ENCODE peak calls at places on chromosomes 13 and 19, in four cellular contexts. One of them, this sample, is unnamed.

GRCh38 chr19:7348587-7349230 is at the start of gene ARHGEF18:
- DNase-seq in heart left ventricle: peak; percentile 30
- DNase-seq in mesendoderm: no peak
- DNase-seq in NCI-H1694: no peak
- DNase-seq in this sample: no peak

GRCh38 chr13:43965446-43965845 is 85.7 kb downstream of the LACC1 start:
- DNase-seq in heart left ventricle: no peak
- DNase-seq in NCI-H1694: no peak
- DNase-seq in mesendoderm: no peak
- DNase-seq in this sample: no peak

GRCh38 chr13:110377178-110378175 is 70.4 kb downstream of the COL4A2 start:
- DNase-seq in mesendoderm: no peak
- DNase-seq in NCI-H1694: no peak
- DNase-seq in heart left ventricle: no peak
- DNase-seq in this sample: no peak

GRCh38 chr19:18464646-18465045 is 26.7 kb upstream of the ISYNA1 start:
- DNase-seq in heart left ventricle: peak; percentile 88
- DNase-seq in NCI-H1694: peak; percentile 65
- DNase-seq in mesendoderm: no peak
- DNase-seq in this sample: no peak

GRCh38 chr19:11475861-11476260 is 5.0 kb downstream of the ELAVL3 start:
- DNase-seq in mesendoderm: no peak
- DNase-seq in NCI-H1694: no peak
- DNase-seq in heart left ventricle: no peak
- DNase-seq in this sample: no peak

GRCh38 chr13:93466502-93467036 is 240.0 kb downstream of the GPC6 start:
- DNase-seq in mesendoderm: no peak
- DNase-seq in heart left ventricle: no peak
- DNase-seq in NCI-H1694: no peak
- DNase-seq in this sample: no peak

GRCh38 chr13:34129422-34129821 is 311.5 kb downstream of the RFC3 start:
- DNase-seq in heart left ventricle: no peak
- DNase-seq in NCI-H1694: no peak
- DNase-seq in mesendoderm: no peak
- DNase-seq in this sample: no peak

GRCh38 chr19:13098291-13099072 is 4.2 kb downstream of the LYL1 start:
- DNase-seq in NCI-H1694: no peak
- DNase-seq in mesendoderm: peak; percentile 60
- DNase-seq in heart left ventricle: no peak
- DNase-seq in this sample: peak; percentile 53

GRCh38 chr13:96214804-96215445 is 125.0 kb downstream of the HS6ST3 start:
- DNase-seq in mesendoderm: peak; percentile 52
- DNase-seq in NCI-H1694: no peak
- DNase-seq in heart left ventricle: no peak
- DNase-seq in this sample: no peak

GRCh38 chr13:93762703-93763102 is 536.1 kb downstream of the GPC6 start:
- DNase-seq in mesendoderm: no peak
- DNase-seq in NCI-H1694: no peak
- DNase-seq in heart left ventricle: no peak
- DNase-seq in this sample: no peak

GRCh38 chr19:46648961-46649960 is 11.7 kb downstream of the DACT3 start:
- DNase-seq in heart left ventricle: no peak
- DNase-seq in NCI-H1694: no peak
- DNase-seq in mesendoderm: no peak
- DNase-seq in this sample: no peak

GRCh38 chr19:14979498-14980255 is at the start of gene SLC1A6:
- DNase-seq in NCI-H1694: no peak
- DNase-seq in heart left ventricle: no peak
- DNase-seq in mesendoderm: peak; percentile 65
- DNase-seq in this sample: no peak

GRCh38 chr19:3443840-3444694 is 36.3 kb downstream of the SMIM24 start:
- DNase-seq in mesendoderm: peak; percentile 90
- DNase-seq in NCI-H1694: no peak
- DNase-seq in heart left ventricle: peak; percentile 84
- DNase-seq in this sample: peak; percentile 83